ENCODE peak calls at places on chromosomes 11 and 22, in five cellular contexts. One of them, this sample, is unnamed.

GRCh38 chr11:119774180-119774763 is 45.3 kb upstream of the NECTIN1 start:
- DNase-seq in AG09319: no peak
- DNase-seq in glutamatergic neuron: no peak
- DNase-seq in MM.1S: peak
- DNase-seq in AG04450: no peak
- DNase-seq in this sample: peak

GRCh38 chr11:12215192-12215591 is 104.8 kb downstream of the MICAL2 start:
- DNase-seq in AG09319: no peak
- DNase-seq in glutamatergic neuron: no peak
- DNase-seq in MM.1S: no peak
- DNase-seq in AG04450: no peak
- DNase-seq in this sample: no peak

GRCh38 chr11:113667801-113668200 is 38.3 kb downstream of the TMPRSS5 start:
- DNase-seq in AG09319: no peak
- DNase-seq in glutamatergic neuron: no peak
- DNase-seq in MM.1S: no peak
- DNase-seq in AG04450: no peak
- DNase-seq in this sample: no peak

GRCh38 chr11:43944761-43945311 is 2.4 kb downstream of the C11orf96 start:
- DNase-seq in AG09319: no peak
- DNase-seq in glutamatergic neuron: peak
- DNase-seq in MM.1S: peak
- DNase-seq in AG04450: no peak
- DNase-seq in this sample: peak

GRCh38 chr11:111735262-111736116 is 30.7 kb downstream of the PPP2R1B start:
- DNase-seq in AG09319: peak
- DNase-seq in glutamatergic neuron: no peak
- DNase-seq in MM.1S: no peak
- DNase-seq in AG04450: peak
- DNase-seq in this sample: no peak

GRCh38 chr22:47307326-47307725 is 544.9 kb downstream of the TBC1D22A start:
- DNase-seq in AG09319: no peak
- DNase-seq in glutamatergic neuron: no peak
- DNase-seq in MM.1S: no peak
- DNase-seq in AG04450: peak
- DNase-seq in this sample: no peak

GRCh38 chr11:117717485-117718314 is 79.3 kb downstream of the DSCAML1 start:
- DNase-seq in AG09319: no peak
- DNase-seq in glutamatergic neuron: peak
- DNase-seq in MM.1S: no peak
- DNase-seq in AG04450: no peak
- DNase-seq in this sample: no peak

GRCh38 chr11:83827940-83828554 is 541.9 kb upstream of the CCDC90B start:
- DNase-seq in AG09319: no peak
- DNase-seq in glutamatergic neuron: no peak
- DNase-seq in MM.1S: peak
- DNase-seq in AG04450: no peak
- DNase-seq in this sample: no peak

GRCh38 chr11:67996622-67997459 is 7.1 kb downstream of the UNC93B1 start:
- DNase-seq in AG09319: no peak
- DNase-seq in glutamatergic neuron: peak
- DNase-seq in MM.1S: peak
- DNase-seq in AG04450: no peak
- DNase-seq in this sample: peak

GRCh38 chr11:8325905-8326304 is 62.2 kb upstream of the LMO1 start:
- DNase-seq in AG09319: no peak
- DNase-seq in glutamatergic neuron: no peak
- DNase-seq in MM.1S: no peak
- DNase-seq in AG04450: no peak
- DNase-seq in this sample: no peak

GRCh38 chr11:9250139-9250582 is 15.0 kb downstream of the DENND5A start:
- DNase-seq in AG09319: no peak
- DNase-seq in glutamatergic neuron: no peak
- DNase-seq in MM.1S: peak
- DNase-seq in AG04450: no peak
- DNase-seq in this sample: peak

GRCh38 chr11:117187428-117187798 is 8.9 kb downstream of the SIDT2 start:
- DNase-seq in AG09319: no peak
- DNase-seq in glutamatergic neuron: peak
- DNase-seq in MM.1S: no peak
- DNase-seq in AG04450: no peak
- DNase-seq in this sample: no peak

GRCh38 chr22:45731798-45732495 is 60.3 kb downstream of the ATXN10 start:
- DNase-seq in AG09319: no peak
- DNase-seq in glutamatergic neuron: no peak
- DNase-seq in MM.1S: no peak
- DNase-seq in AG04450: no peak
- DNase-seq in this sample: no peak

GRCh38 chr11:129700701-129701100 is 114.9 kb upstream of the TMEM45B start:
- DNase-seq in AG09319: no peak
- DNase-seq in glutamatergic neuron: no peak
- DNase-seq in MM.1S: no peak
- DNase-seq in AG04450: no peak
- DNase-seq in this sample: no peak

GRCh38 chr11:12598330-12599256 is 75.6 kb upstream of the TEAD1 start:
- DNase-seq in AG09319: no peak
- DNase-seq in glutamatergic neuron: no peak
- DNase-seq in MM.1S: peak
- DNase-seq in AG04450: no peak
- DNase-seq in this sample: no peak

GRCh38 chr22:22424210-22424800 is 84.2 kb downstream of the ZNF280B start:
- DNase-seq in AG09319: no peak
- DNase-seq in glutamatergic neuron: no peak
- DNase-seq in MM.1S: no peak
- DNase-seq in AG04450: no peak
- DNase-seq in this sample: no peak

GRCh38 chr11:6321961-6322362 is 1.7 kb upstream of the CAVIN3 start:
- DNase-seq in AG09319: no peak
- DNase-seq in glutamatergic neuron: no peak
- DNase-seq in MM.1S: no peak
- DNase-seq in AG04450: no peak
- DNase-seq in this sample: peak

GRCh38 chr11:6319879-6320410 is 356 bp downstream of the CAVIN3 start:
- DNase-seq in AG09319: peak
- DNase-seq in glutamatergic neuron: peak
- DNase-seq in MM.1S: no peak
- DNase-seq in AG04450: peak
- DNase-seq in this sample: peak

GRCh38 chr11:6320411-6321207 is at the start of gene CAVIN3:
- DNase-seq in AG09319: peak
- DNase-seq in glutamatergic neuron: peak
- DNase-seq in MM.1S: no peak
- DNase-seq in AG04450: peak
- DNase-seq in this sample: peak

GRCh38 chr11:6321356-6321755 is 1.1 kb upstream of the CAVIN3 start:
- DNase-seq in AG09319: no peak
- DNase-seq in glutamatergic neuron: no peak
- DNase-seq in MM.1S: no peak
- DNase-seq in AG04450: no peak
- DNase-seq in this sample: no peak

DNA sequence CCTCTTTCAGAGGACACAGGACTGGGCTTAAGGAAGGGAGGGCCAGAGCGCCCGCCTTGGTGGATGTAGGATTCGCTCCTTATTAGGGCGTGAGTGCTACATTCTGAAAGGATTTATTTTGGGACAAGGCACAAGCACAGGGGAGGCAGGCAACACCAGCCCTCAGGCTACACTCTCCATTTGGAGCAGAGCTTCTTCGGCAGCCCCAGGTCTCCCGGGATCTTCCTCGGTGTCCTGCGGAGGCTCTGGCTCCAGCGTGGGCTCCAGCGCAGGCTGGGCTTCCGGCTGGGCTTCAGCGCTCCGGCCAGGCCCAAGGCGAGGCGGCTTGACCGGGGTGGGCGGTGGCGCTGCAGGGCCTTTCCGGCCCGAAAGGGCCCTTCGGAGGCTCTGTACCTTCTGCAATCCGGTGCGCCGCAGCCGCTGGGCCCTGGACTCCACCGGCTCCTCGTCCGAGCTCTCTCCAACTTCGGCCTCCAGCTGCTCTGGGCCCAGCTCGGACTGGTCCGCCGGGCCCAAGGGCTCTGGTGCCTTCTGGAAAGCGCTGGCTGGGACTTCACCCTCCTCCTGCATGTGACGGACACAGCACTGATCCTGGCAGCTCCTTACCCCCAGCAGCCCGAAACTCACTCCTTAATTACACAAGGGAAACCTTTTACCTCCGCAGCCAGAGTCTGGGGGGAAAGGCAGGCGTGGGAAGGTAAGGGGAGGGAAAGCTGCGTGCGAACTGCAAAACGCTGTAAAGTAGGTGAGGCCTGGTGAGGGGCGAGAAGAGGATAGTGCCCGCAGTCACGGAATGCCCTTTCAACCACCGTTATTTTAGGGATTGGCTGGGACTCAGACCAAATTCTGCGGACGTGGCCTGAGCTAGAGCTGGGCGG is 1.1 kb downstream of the CAVIN3 start:
- DNase-seq in AG09319: no peak
- DNase-seq in glutamatergic neuron: peak
- DNase-seq in MM.1S: no peak
- DNase-seq in AG04450: no peak
- DNase-seq in this sample: no peak
- TF ChIP-seq CTCF in AG09319: no peak
- TF ChIP-seq CTCF in glutamatergic neuron: no peak
- TF ChIP-seq CTCF in MM.1S: no peak
- TF ChIP-seq CTCF in AG04450: peak
- TF ChIP-seq CTCF in this sample: no peak

DNA sequence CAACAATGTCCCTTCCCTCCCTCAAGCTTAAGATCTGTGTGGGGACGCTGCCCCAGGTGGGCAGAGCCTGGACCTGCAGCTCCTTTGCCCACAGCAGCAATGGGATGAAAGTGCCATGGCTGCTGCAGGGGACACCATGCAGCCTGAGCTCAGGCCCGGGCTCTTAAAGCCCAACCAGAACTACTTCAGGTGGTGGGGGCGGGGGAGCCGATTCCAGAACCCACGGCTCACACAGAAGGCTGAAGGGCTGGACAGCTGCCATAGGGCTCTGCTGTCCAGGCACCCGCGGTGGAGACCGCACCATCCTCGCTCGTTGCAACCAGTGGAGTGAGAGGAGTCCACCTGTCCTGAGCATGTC is 12.5 kb downstream of the CHID1 start:
- DNase-seq in AG09319: no peak
- DNase-seq in glutamatergic neuron: peak
- DNase-seq in MM.1S: no peak
- DNase-seq in AG04450: no peak
- DNase-seq in this sample: no peak
- TF ChIP-seq CTCF in AG09319: peak
- TF ChIP-seq CTCF in glutamatergic neuron: peak
- TF ChIP-seq CTCF in MM.1S: peak
- TF ChIP-seq CTCF in AG04450: peak
- TF ChIP-seq CTCF in this sample: no peak

GRCh38 chr22:39943366-39943765 is 16.8 kb upstream of the TMA7B start:
- DNase-seq in AG09319: no peak
- DNase-seq in glutamatergic neuron: no peak
- DNase-seq in MM.1S: no peak
- DNase-seq in AG04450: no peak
- DNase-seq in this sample: peak
- TF ChIP-seq CTCF in AG09319: no peak
- TF ChIP-seq CTCF in glutamatergic neuron: no peak
- TF ChIP-seq CTCF in MM.1S: no peak
- TF ChIP-seq CTCF in AG04450: peak
- TF ChIP-seq CTCF in this sample: peak

DNA sequence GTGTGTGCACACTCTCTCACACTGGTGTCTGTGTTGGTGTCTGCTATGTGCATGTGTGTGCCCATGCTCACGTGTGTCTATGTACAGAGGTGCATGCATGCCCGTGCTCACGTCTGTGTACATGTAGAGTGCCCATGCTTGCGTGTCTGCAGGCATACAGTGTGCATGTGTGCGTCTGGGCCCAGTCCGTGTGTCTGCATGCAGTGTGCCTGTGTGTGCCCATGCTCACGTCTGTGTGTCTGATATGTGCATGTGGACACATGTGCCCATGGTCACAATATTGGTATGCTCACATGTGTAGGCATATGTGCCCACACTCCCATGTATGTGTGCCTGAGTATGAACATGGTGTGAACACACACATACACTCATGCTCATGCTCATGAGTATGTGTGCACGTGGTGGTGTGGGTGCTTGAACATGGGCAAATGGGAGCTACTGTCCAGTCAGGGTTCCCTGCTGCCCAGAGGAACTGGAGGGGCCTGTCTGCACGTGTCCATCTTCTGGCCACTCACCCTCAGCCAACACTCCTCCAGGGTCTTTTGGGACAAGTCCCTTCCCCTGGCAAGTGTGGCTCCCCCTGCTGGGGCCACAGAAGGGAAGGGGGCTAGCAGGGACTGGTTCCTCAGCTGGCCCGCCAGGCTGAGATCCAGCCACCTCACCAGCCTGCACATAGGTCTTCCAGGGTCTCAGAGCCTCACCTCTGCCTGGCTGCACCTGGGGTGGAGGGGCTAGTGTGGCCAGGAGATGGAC is 7.3 kb upstream of the TBX1 start:
- DNase-seq in AG09319: no peak
- DNase-seq in glutamatergic neuron: no peak
- DNase-seq in MM.1S: no peak
- DNase-seq in AG04450: no peak
- DNase-seq in this sample: no peak
- TF ChIP-seq CTCF in AG09319: peak
- TF ChIP-seq CTCF in glutamatergic neuron: no peak
- TF ChIP-seq CTCF in MM.1S: no peak
- TF ChIP-seq CTCF in AG04450: no peak
- TF ChIP-seq CTCF in this sample: no peak

GRCh38 chr11:128448981-128449713 is 138.2 kb downstream of the ETS1 start:
- DNase-seq in AG09319: no peak
- DNase-seq in glutamatergic neuron: no peak
- DNase-seq in MM.1S: no peak
- DNase-seq in AG04450: no peak
- DNase-seq in this sample: peak

GRCh38 chr11:128451651-128452470 is 135.5 kb downstream of the ETS1 start:
- DNase-seq in AG09319: no peak
- DNase-seq in glutamatergic neuron: no peak
- DNase-seq in MM.1S: no peak
- DNase-seq in AG04450: no peak
- DNase-seq in this sample: no peak

GRCh38 chr11:128450882-128451647 is 136.3 kb downstream of the ETS1 start:
- DNase-seq in AG09319: no peak
- DNase-seq in glutamatergic neuron: no peak
- DNase-seq in MM.1S: no peak
- DNase-seq in AG04450: no peak
- DNase-seq in this sample: peak

GRCh38 chr11:128447233-128447632 is 140.1 kb downstream of the ETS1 start:
- DNase-seq in AG09319: no peak
- DNase-seq in glutamatergic neuron: no peak
- DNase-seq in MM.1S: no peak
- DNase-seq in AG04450: no peak
- DNase-seq in this sample: no peak

DNA sequence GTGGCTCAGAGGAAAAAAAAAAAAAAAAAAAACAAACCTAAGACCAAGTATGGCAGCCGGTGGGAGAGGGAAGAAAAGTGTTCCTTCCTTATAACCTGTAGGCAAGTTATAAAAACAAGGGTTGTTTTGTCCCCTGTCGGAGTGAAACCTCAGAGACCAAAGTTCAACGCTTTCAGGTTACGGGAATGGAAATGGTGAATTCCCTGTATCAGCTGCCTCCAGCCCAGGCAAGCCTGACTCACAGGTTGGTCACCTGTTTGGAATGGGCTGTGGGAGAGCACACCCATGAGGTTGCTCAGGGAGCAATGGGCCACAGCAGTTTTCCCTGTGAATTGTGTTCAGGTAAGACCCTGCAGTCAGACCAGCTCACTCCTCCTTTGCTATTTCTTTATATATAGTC is 138.9 kb downstream of the ETS1 start:
- DNase-seq in AG09319: no peak
- DNase-seq in glutamatergic neuron: no peak
- DNase-seq in MM.1S: no peak
- DNase-seq in AG04450: no peak
- DNase-seq in this sample: no peak
- TF ChIP-seq CTCF in AG09319: no peak
- TF ChIP-seq CTCF in glutamatergic neuron: no peak
- TF ChIP-seq CTCF in MM.1S: no peak
- TF ChIP-seq CTCF in AG04450: no peak
- TF ChIP-seq CTCF in this sample: no peak

GRCh38 chr11:5204787-5205186 is 4.3 kb upstream of the OR51V1 start:
- DNase-seq in AG09319: peak
- DNase-seq in glutamatergic neuron: no peak
- DNase-seq in MM.1S: peak
- DNase-seq in AG04450: peak
- DNase-seq in this sample: no peak
- TF ChIP-seq CTCF in AG09319: peak
- TF ChIP-seq CTCF in glutamatergic neuron: peak
- TF ChIP-seq CTCF in MM.1S: peak
- TF ChIP-seq CTCF in AG04450: peak
- TF ChIP-seq CTCF in this sample: peak

This sample was measured in activated CD8-positive, alpha-beta T cell treated with anti-CD3 and anti-CD28 coated beads for 36 hours.